ENCODE peak calls at places on chromosomes 7 and 10, in nine cellular contexts. A, Y, U, Z, R, S, L, H and Q are unnamed samples.

GRCh38 chr10:8416755-8417154 is 362.3 kb downstream of the GATA3 start:
- DNase-seq in H (no peak), Y (no peak), Z (no peak), R (no peak), S (no peak), L (no peak), U (no peak), A (no peak), Q (no peak)

GRCh38 chr7:20745716-20746115 is 41.0 kb downstream of the SP8 start:
- DNase-seq in R (no peak), Z (no peak), L (no peak), S (no peak), U (no peak), A (no peak), H (no peak), Y (no peak), Q (no peak)

GRCh38 chr10:116038259-116038658 is 234.7 kb downstream of the GFRA1 start:
- DNase-seq in A (no peak), Y (peak), R (no peak), L (peak), Z (no peak), U (peak), S (no peak), H (no peak), Q (no peak)

GRCh38 chr7:69860486-69860885 is 262.2 kb downstream of the AUTS2 start:
- DNase-seq in A (no peak), Y (no peak), H (no peak), R (no peak), L (no peak), S (no peak), Z (no peak), U (no peak), Q (no peak)

GRCh38 chr10:7424315-7424714 is 13.5 kb upstream of the SFMBT2 start:
- DNase-seq in H (no peak), Z (no peak), Y (no peak), S (no peak), L (no peak), R (no peak), A (no peak), U (no peak), Q (no peak)

GRCh38 chr10:121522841-121523240 is 75.4 kb downstream of the FGFR2 start:
- DNase-seq in Y (no peak), R (no peak), L (no peak), A (no peak), Z (no peak), H (no peak), S (no peak), U (no peak), Q (no peak)

GRCh38 chr10:23186697-23187096 is 5.4 kb upstream of the PTF1A start:
- DNase-seq in R (no peak), H (no peak), U (no peak), Z (no peak), A (no peak), Y (no peak), S (no peak), L (no peak), Q (no peak)

GRCh38 chr10:62233494-62234283 is 35.0 kb downstream of the RTKN2 start:
- DNase-seq in U (peak), R (no peak), A (no peak), H (no peak), S (no peak), L (no peak), Z (no peak), Y (no peak), Q (no peak)

GRCh38 chr7:107563761-107564552 is at the start of the genes COG5 and DUS4L:
- DNase-seq in A (peak), S (peak), Z (peak), H (peak), R (peak), L (peak), Y (peak), U (peak), Q (peak)

GRCh38 chr7:108330237-108330636 is 126.0 kb downstream of the NRCAM start:
- DNase-seq in Z (no peak), S (no peak), U (no peak), Y (no peak), L (no peak), H (no peak), R (no peak), A (no peak), Q (no peak)